ENCODE peak calls at places on chromosome 15, in seven cellular contexts. One of them, this sample, is unnamed.

GRCh38 chr15:73686781-73687256 is 2.6 kb downstream of the CD276 start:
- DNase-seq in choroid plexus epithelial cell: peak; percentile 85
- DNase-seq in fibroblast of lung: peak; percentile 90
- DNase-seq in ovary: no peak
- DNase-seq in activated CD4-positive, alpha-beta T cell treated with anti-CD3 and anti-CD28 coated beads for 48 hours: no peak
- DNase-seq in ACHN: peak; percentile 55
- DNase-seq in T-helper 9 cell: no peak
- DNase-seq in this sample: peak; percentile 49

GRCh38 chr15:75727851-75728715 is 15.4 kb upstream of the CSPG4 start:
- DNase-seq in activated CD4-positive, alpha-beta T cell treated with anti-CD3 and anti-CD28 coated beads for 48 hours: peak; percentile 82
- DNase-seq in choroid plexus epithelial cell: peak; percentile 57
- DNase-seq in fibroblast of lung: no peak
- DNase-seq in ovary: no peak
- DNase-seq in ACHN: peak; percentile 57
- DNase-seq in T-helper 9 cell: peak; percentile 67
- DNase-seq in this sample: peak; percentile 45

GRCh38 chr15:62058327-62059028 is 1.8 kb downstream of the VPS13C start:
- DNase-seq in activated CD4-positive, alpha-beta T cell treated with anti-CD3 and anti-CD28 coated beads for 48 hours: no peak
- DNase-seq in ovary: no peak
- DNase-seq in ACHN: no peak
- DNase-seq in choroid plexus epithelial cell: no peak
- DNase-seq in T-helper 9 cell: no peak
- DNase-seq in fibroblast of lung: no peak
- DNase-seq in this sample: no peak

GRCh38 chr15:70327328-70328136 is 229.8 kb upstream of the TLE3 start:
- DNase-seq in ACHN: no peak
- DNase-seq in fibroblast of lung: peak; percentile 49
- DNase-seq in choroid plexus epithelial cell: peak; percentile 89
- DNase-seq in T-helper 9 cell: no peak
- DNase-seq in ovary: no peak
- DNase-seq in activated CD4-positive, alpha-beta T cell treated with anti-CD3 and anti-CD28 coated beads for 48 hours: no peak
- DNase-seq in this sample: peak; percentile 79

GRCh38 chr15:26128611-26129140 is 265.5 kb upstream of the ATP10A start:
- DNase-seq in T-helper 9 cell: no peak
- DNase-seq in ovary: no peak
- DNase-seq in activated CD4-positive, alpha-beta T cell treated with anti-CD3 and anti-CD28 coated beads for 48 hours: no peak
- DNase-seq in choroid plexus epithelial cell: no peak
- DNase-seq in ACHN: no peak
- DNase-seq in fibroblast of lung: no peak
- DNase-seq in this sample: no peak

GRCh38 chr15:94083467-94083991 is 147.8 kb upstream of the MCTP2 start:
- DNase-seq in ACHN: no peak
- DNase-seq in fibroblast of lung: peak; percentile 35
- DNase-seq in T-helper 9 cell: no peak
- DNase-seq in choroid plexus epithelial cell: peak; percentile 60
- DNase-seq in activated CD4-positive, alpha-beta T cell treated with anti-CD3 and anti-CD28 coated beads for 48 hours: no peak
- DNase-seq in ovary: no peak
- DNase-seq in this sample: peak; percentile 5

GRCh38 chr15:45704329-45705249 is 69.8 kb downstream of the SQOR start:
- DNase-seq in choroid plexus epithelial cell: peak; percentile 44
- DNase-seq in activated CD4-positive, alpha-beta T cell treated with anti-CD3 and anti-CD28 coated beads for 48 hours: peak; percentile 13
- DNase-seq in ACHN: peak; percentile 22
- DNase-seq in fibroblast of lung: peak; percentile 28
- DNase-seq in T-helper 9 cell: peak; percentile 2
- DNase-seq in ovary: peak; percentile 19
- DNase-seq in this sample: peak; percentile 84

GRCh38 chr15:61421470-61421869 is 192.4 kb upstream of the RORA start:
- DNase-seq in ovary: no peak
- DNase-seq in activated CD4-positive, alpha-beta T cell treated with anti-CD3 and anti-CD28 coated beads for 48 hours: no peak
- DNase-seq in choroid plexus epithelial cell: no peak
- DNase-seq in ACHN: no peak
- DNase-seq in fibroblast of lung: no peak
- DNase-seq in T-helper 9 cell: no peak
- DNase-seq in this sample: no peak

GRCh38 chr15:81511160-81511559 is 137.1 kb upstream of the TMC3 start:
- DNase-seq in ACHN: no peak
- DNase-seq in T-helper 9 cell: no peak
- DNase-seq in ovary: no peak
- DNase-seq in choroid plexus epithelial cell: no peak
- DNase-seq in fibroblast of lung: peak; percentile 18
- DNase-seq in activated CD4-positive, alpha-beta T cell treated with anti-CD3 and anti-CD28 coated beads for 48 hours: no peak
- DNase-seq in this sample: no peak

GRCh38 chr15:36407647-36408046 is 171.8 kb upstream of the CDIN1 start:
- DNase-seq in T-helper 9 cell: no peak
- DNase-seq in ACHN: peak; percentile 19
- DNase-seq in fibroblast of lung: peak; percentile 37
- DNase-seq in ovary: no peak
- DNase-seq in activated CD4-positive, alpha-beta T cell treated with anti-CD3 and anti-CD28 coated beads for 48 hours: no peak
- DNase-seq in choroid plexus epithelial cell: peak; percentile 87
- DNase-seq in this sample: peak; percentile 16

GRCh38 chr15:98548172-98548971 is 100.0 kb upstream of the IGF1R start:
- DNase-seq in activated CD4-positive, alpha-beta T cell treated with anti-CD3 and anti-CD28 coated beads for 48 hours: peak; percentile 73
- DNase-seq in ovary: peak; percentile 78
- DNase-seq in fibroblast of lung: peak; percentile 92
- DNase-seq in T-helper 9 cell: no peak
- DNase-seq in choroid plexus epithelial cell: peak; percentile 60
- DNase-seq in ACHN: peak; percentile 54
- DNase-seq in this sample: peak; percentile 90

GRCh38 chr15:40471105-40471777 is 457 bp downstream of the CHST14 start:
- DNase-seq in ovary: peak; percentile 40
- DNase-seq in activated CD4-positive, alpha-beta T cell treated with anti-CD3 and anti-CD28 coated beads for 48 hours: peak; percentile 25
- DNase-seq in ACHN: peak; percentile 9
- DNase-seq in choroid plexus epithelial cell: no peak
- DNase-seq in T-helper 9 cell: peak; percentile 12
- DNase-seq in fibroblast of lung: peak; percentile 10
- DNase-seq in this sample: peak; percentile 46

GRCh38 chr15:90184786-90185704 is 16.1 kb upstream of the SEMA4B start:
- DNase-seq in T-helper 9 cell: peak; percentile 46
- DNase-seq in choroid plexus epithelial cell: no peak
- DNase-seq in ACHN: peak; percentile 78
- DNase-seq in fibroblast of lung: peak; percentile 38
- DNase-seq in ovary: peak; percentile 81
- DNase-seq in activated CD4-positive, alpha-beta T cell treated with anti-CD3 and anti-CD28 coated beads for 48 hours: peak; percentile 64
- DNase-seq in this sample: peak; percentile 56

GRCh38 chr15:100308222-100309007 is 33.4 kb downstream of the ADAMTS17 start:
- DNase-seq in ACHN: no peak
- DNase-seq in T-helper 9 cell: no peak
- DNase-seq in ovary: peak; percentile 55
- DNase-seq in choroid plexus epithelial cell: no peak
- DNase-seq in activated CD4-positive, alpha-beta T cell treated with anti-CD3 and anti-CD28 coated beads for 48 hours: no peak
- DNase-seq in fibroblast of lung: no peak
- DNase-seq in this sample: no peak

GRCh38 chr15:57377478-57377847 is 1.2 kb downstream of the CGNL1 start:
- DNase-seq in ACHN: peak; percentile 30
- DNase-seq in T-helper 9 cell: no peak
- DNase-seq in fibroblast of lung: no peak
- DNase-seq in ovary: no peak
- DNase-seq in activated CD4-positive, alpha-beta T cell treated with anti-CD3 and anti-CD28 coated beads for 48 hours: no peak
- DNase-seq in choroid plexus epithelial cell: no peak
- DNase-seq in this sample: no peak

GRCh38 chr15:42508263-42508690 is 12.8 kb downstream of the SNAP23 start:
- DNase-seq in ACHN: no peak
- DNase-seq in ovary: peak; percentile 65
- DNase-seq in fibroblast of lung: peak; percentile 64
- DNase-seq in activated CD4-positive, alpha-beta T cell treated with anti-CD3 and anti-CD28 coated beads for 48 hours: no peak
- DNase-seq in T-helper 9 cell: no peak
- DNase-seq in choroid plexus epithelial cell: peak; percentile 52
- DNase-seq in this sample: no peak

GRCh38 chr15:54197995-54198394 is 219.8 kb downstream of the UNC13C start:
- DNase-seq in activated CD4-positive, alpha-beta T cell treated with anti-CD3 and anti-CD28 coated beads for 48 hours: no peak
- DNase-seq in ACHN: no peak
- DNase-seq in choroid plexus epithelial cell: no peak
- DNase-seq in T-helper 9 cell: no peak
- DNase-seq in ovary: no peak
- DNase-seq in fibroblast of lung: no peak
- DNase-seq in this sample: peak; percentile 19

GRCh38 chr15:28013480-28013879 is 85.6 kb downstream of the OCA2 start:
- DNase-seq in activated CD4-positive, alpha-beta T cell treated with anti-CD3 and anti-CD28 coated beads for 48 hours: no peak
- DNase-seq in fibroblast of lung: no peak
- DNase-seq in ovary: no peak
- DNase-seq in ACHN: no peak
- DNase-seq in T-helper 9 cell: no peak
- DNase-seq in choroid plexus epithelial cell: no peak
- DNase-seq in this sample: no peak

GRCh38 chr15:66702770-66703539 is 919 bp downstream of the SMAD6 start:
- DNase-seq in choroid plexus epithelial cell: no peak
- DNase-seq in fibroblast of lung: no peak
- DNase-seq in activated CD4-positive, alpha-beta T cell treated with anti-CD3 and anti-CD28 coated beads for 48 hours: peak; percentile 22
- DNase-seq in T-helper 9 cell: no peak
- DNase-seq in ovary: no peak
- DNase-seq in ACHN: no peak
- DNase-seq in this sample: no peak

GRCh38 chr15:87362531-87362930 is 894.0 kb downstream of the NTRK3 start:
- DNase-seq in fibroblast of lung: no peak
- DNase-seq in T-helper 9 cell: no peak
- DNase-seq in ovary: no peak
- DNase-seq in activated CD4-positive, alpha-beta T cell treated with anti-CD3 and anti-CD28 coated beads for 48 hours: no peak
- DNase-seq in choroid plexus epithelial cell: no peak
- DNase-seq in ACHN: peak; percentile 47
- DNase-seq in this sample: no peak

GRCh38 chr15:96612917-96613316 is 282.4 kb downstream of the NR2F2 start:
- DNase-seq in ACHN: no peak
- DNase-seq in choroid plexus epithelial cell: no peak
- DNase-seq in ovary: no peak
- DNase-seq in activated CD4-positive, alpha-beta T cell treated with anti-CD3 and anti-CD28 coated beads for 48 hours: no peak
- DNase-seq in T-helper 9 cell: no peak
- DNase-seq in fibroblast of lung: no peak
- DNase-seq in this sample: no peak

GRCh38 chr15:51401065-51401780 is 59.8 kb downstream of the GLDN start:
- DNase-seq in activated CD4-positive, alpha-beta T cell treated with anti-CD3 and anti-CD28 coated beads for 48 hours: no peak
- DNase-seq in T-helper 9 cell: no peak
- DNase-seq in ovary: no peak
- DNase-seq in fibroblast of lung: no peak
- DNase-seq in choroid plexus epithelial cell: no peak
- DNase-seq in ACHN: no peak
- DNase-seq in this sample: peak; percentile 71

GRCh38 chr15:85168642-85169173 is 187.1 kb downstream of the PDE8A start:
- DNase-seq in T-helper 9 cell: peak; percentile 20
- DNase-seq in ovary: no peak
- DNase-seq in choroid plexus epithelial cell: peak; percentile 50
- DNase-seq in ACHN: peak; percentile 43
- DNase-seq in activated CD4-positive, alpha-beta T cell treated with anti-CD3 and anti-CD28 coated beads for 48 hours: peak; percentile 70
- DNase-seq in fibroblast of lung: peak; percentile 21
- DNase-seq in this sample: peak; percentile 85

GRCh38 chr15:37375529-37375928 is 275.2 kb upstream of the MEIS2 start:
- DNase-seq in ACHN: no peak
- DNase-seq in fibroblast of lung: no peak
- DNase-seq in ovary: no peak
- DNase-seq in activated CD4-positive, alpha-beta T cell treated with anti-CD3 and anti-CD28 coated beads for 48 hours: no peak
- DNase-seq in T-helper 9 cell: no peak
- DNase-seq in choroid plexus epithelial cell: no peak
- DNase-seq in this sample: peak; percentile 10

GRCh38 chr15:39598958-39599845 is 18.3 kb downstream of the THBS1 start:
- DNase-seq in choroid plexus epithelial cell: no peak
- DNase-seq in ovary: no peak
- DNase-seq in T-helper 9 cell: no peak
- DNase-seq in activated CD4-positive, alpha-beta T cell treated with anti-CD3 and anti-CD28 coated beads for 48 hours: no peak
- DNase-seq in ACHN: peak; percentile 36
- DNase-seq in fibroblast of lung: peak; percentile 38
- DNase-seq in this sample: no peak

GRCh38 chr15:51861557-51862350 is 32.3 kb downstream of the TMOD3 start:
- DNase-seq in ovary: no peak
- DNase-seq in activated CD4-positive, alpha-beta T cell treated with anti-CD3 and anti-CD28 coated beads for 48 hours: peak; percentile 64
- DNase-seq in T-helper 9 cell: peak; percentile 52
- DNase-seq in choroid plexus epithelial cell: no peak
- DNase-seq in fibroblast of lung: no peak
- DNase-seq in ACHN: no peak
- DNase-seq in this sample: no peak

GRCh38 chr15:87326274-87326673 is 930.3 kb downstream of the NTRK3 start:
- DNase-seq in T-helper 9 cell: no peak
- DNase-seq in ACHN: no peak
- DNase-seq in ovary: no peak
- DNase-seq in choroid plexus epithelial cell: no peak
- DNase-seq in activated CD4-positive, alpha-beta T cell treated with anti-CD3 and anti-CD28 coated beads for 48 hours: no peak
- DNase-seq in fibroblast of lung: no peak
- DNase-seq in this sample: no peak

GRCh38 chr15:43246261-43246764 is 20.4 kb downstream of the TGM5 start:
- DNase-seq in activated CD4-positive, alpha-beta T cell treated with anti-CD3 and anti-CD28 coated beads for 48 hours: no peak
- DNase-seq in ACHN: no peak
- DNase-seq in fibroblast of lung: no peak
- DNase-seq in T-helper 9 cell: no peak
- DNase-seq in choroid plexus epithelial cell: no peak
- DNase-seq in ovary: no peak
- DNase-seq in this sample: no peak

GRCh38 chr15:77069521-77070121 is 1.3 kb downstream of the TSPAN3 start:
- DNase-seq in activated CD4-positive, alpha-beta T cell treated with anti-CD3 and anti-CD28 coated beads for 48 hours: no peak
- DNase-seq in choroid plexus epithelial cell: no peak
- DNase-seq in T-helper 9 cell: no peak
- DNase-seq in ACHN: no peak
- DNase-seq in ovary: no peak
- DNase-seq in fibroblast of lung: no peak
- DNase-seq in this sample: no peak

GRCh38 chr15:70438776-70439175 is 324.6 kb downstream of the UACA start:
- DNase-seq in T-helper 9 cell: no peak
- DNase-seq in ovary: no peak
- DNase-seq in activated CD4-positive, alpha-beta T cell treated with anti-CD3 and anti-CD28 coated beads for 48 hours: no peak
- DNase-seq in fibroblast of lung: no peak
- DNase-seq in ACHN: no peak
- DNase-seq in choroid plexus epithelial cell: no peak
- DNase-seq in this sample: no peak

GRCh38 chr15:83170474-83171165 is 37.0 kb downstream of the HDGFL3 start:
- DNase-seq in fibroblast of lung: peak; percentile 54
- DNase-seq in ACHN: no peak
- DNase-seq in activated CD4-positive, alpha-beta T cell treated with anti-CD3 and anti-CD28 coated beads for 48 hours: no peak
- DNase-seq in ovary: no peak
- DNase-seq in choroid plexus epithelial cell: peak; percentile 35
- DNase-seq in T-helper 9 cell: no peak
- DNase-seq in this sample: no peak

GRCh38 chr15:38226867-38227266 is 25.8 kb upstream of the SPRED1 start:
- DNase-seq in ACHN: peak; percentile 77
- DNase-seq in T-helper 9 cell: no peak
- DNase-seq in activated CD4-positive, alpha-beta T cell treated with anti-CD3 and anti-CD28 coated beads for 48 hours: no peak
- DNase-seq in ovary: no peak
- DNase-seq in choroid plexus epithelial cell: peak; percentile 84
- DNase-seq in fibroblast of lung: peak; percentile 81
- DNase-seq in this sample: no peak

GRCh38 chr15:56192659-56193442 is 50.8 kb downstream of the RFX7 start:
- DNase-seq in T-helper 9 cell: no peak
- DNase-seq in fibroblast of lung: no peak
- DNase-seq in choroid plexus epithelial cell: no peak
- DNase-seq in ovary: no peak
- DNase-seq in activated CD4-positive, alpha-beta T cell treated with anti-CD3 and anti-CD28 coated beads for 48 hours: no peak
- DNase-seq in ACHN: no peak
- DNase-seq in this sample: no peak

GRCh38 chr15:45855907-45856579 is 221.2 kb downstream of the SQOR start:
- DNase-seq in T-helper 9 cell: no peak
- DNase-seq in ovary: no peak
- DNase-seq in ACHN: peak; percentile 37
- DNase-seq in choroid plexus epithelial cell: no peak
- DNase-seq in fibroblast of lung: no peak
- DNase-seq in activated CD4-positive, alpha-beta T cell treated with anti-CD3 and anti-CD28 coated beads for 48 hours: no peak
- DNase-seq in this sample: peak; percentile 12

GRCh38 chr15:78567541-78567940 is 2.2 kb downstream of the CHRNA5 start:
- DNase-seq in ovary: no peak
- DNase-seq in fibroblast of lung: no peak
- DNase-seq in T-helper 9 cell: no peak
- DNase-seq in ACHN: no peak
- DNase-seq in choroid plexus epithelial cell: no peak
- DNase-seq in activated CD4-positive, alpha-beta T cell treated with anti-CD3 and anti-CD28 coated beads for 48 hours: no peak
- DNase-seq in this sample: no peak